ENCODE peak calls at places on chromosome X, in seven cellular contexts. N, Z, L, A, F, E and Y are unnamed samples.

GRCh38 chrX:45322382-45322781 is 121.7 kb upstream of the DIPK2B start:
- DNase-seq in E (peak; percentile 1), N (peak; percentile 61), L (no peak), Z (peak; percentile 48), A (peak; percentile 57), F (peak; percentile 25), Y (no peak)

GRCh38 chrX:100599456-100599855 is 14.7 kb downstream of the TNMD start:
- DNase-seq in L (no peak), N (no peak), F (no peak), E (no peak), A (no peak), Z (no peak), Y (no peak)

GRCh38 chrX:101462892-101463291 is 22.4 kb upstream of the ARMCX4 start:
- DNase-seq in N (peak; percentile 31), Z (no peak), F (no peak), L (no peak), A (no peak), E (no peak), Y (no peak)

GRCh38 chrX:110042521-110042920 is 39.6 kb downstream of the TMEM164 start:
- DNase-seq in A (no peak), N (peak; percentile 40), L (no peak), Z (no peak), E (no peak), F (no peak), Y (no peak)

GRCh38 chrX:40244980-40245379 is 147.2 kb upstream of the BCOR start:
- DNase-seq in F (no peak), Z (no peak), N (no peak), E (no peak), L (no peak), A (no peak), Y (no peak)

GRCh38 chrX:66728818-66729271 is 90.0 kb upstream of the EDA2R start:
- DNase-seq in E (peak; percentile 49), Z (peak; percentile 62), A (peak; percentile 41), L (peak; percentile 36), F (peak; percentile 35), N (peak; percentile 54), Y (peak; percentile 50)

GRCh38 chrX:40573763-40574162 is 7.0 kb upstream of the ATP6AP2 start:
- DNase-seq in F (no peak), L (peak; percentile 22), A (no peak), Z (no peak), E (no peak), N (peak; percentile 17), Y (peak; percentile 10)

GRCh38 chrX:140180585-140180984 is 215.3 kb upstream of the CXorf66 start:
- DNase-seq in L (no peak), N (peak; percentile 91), Z (no peak), F (no peak), E (no peak), A (peak; percentile 4), Y (no peak)

GRCh38 chrX:153727108-153727931 is 2.7 kb downstream of the ABCD1 start:
- DNase-seq in A (no peak), Z (peak; percentile 49), E (no peak), N (no peak), F (peak; percentile 80), L (no peak), Y (no peak)

GRCh38 chrX:119647552-119648420 is 41.6 kb upstream of the NKRF start:
- DNase-seq in F (no peak), Z (no peak), A (no peak), E (no peak), L (peak; percentile 48), N (no peak), Y (no peak)

GRCh38 chrX:100911731-100912130 is 17.0 kb downstream of the XKRX start:
- DNase-seq in Z (no peak), L (no peak), F (no peak), A (no peak), E (no peak), N (peak; percentile 77), Y (no peak)

GRCh38 chrX:56813318-56813837 is 84.3 kb downstream of the NBDY start:
- DNase-seq in F (no peak), Z (no peak), E (no peak), L (peak; percentile 54), A (peak; percentile 56), N (peak; percentile 95), Y (no peak)

GRCh38 chrX:10190367-10190766 is 33.6 kb downstream of the CLCN4 start:
- DNase-seq in E (peak; percentile 14), N (peak; percentile 48), L (no peak), A (peak; percentile 59), F (no peak), Z (no peak), Y (peak; percentile 22)

DNA sequence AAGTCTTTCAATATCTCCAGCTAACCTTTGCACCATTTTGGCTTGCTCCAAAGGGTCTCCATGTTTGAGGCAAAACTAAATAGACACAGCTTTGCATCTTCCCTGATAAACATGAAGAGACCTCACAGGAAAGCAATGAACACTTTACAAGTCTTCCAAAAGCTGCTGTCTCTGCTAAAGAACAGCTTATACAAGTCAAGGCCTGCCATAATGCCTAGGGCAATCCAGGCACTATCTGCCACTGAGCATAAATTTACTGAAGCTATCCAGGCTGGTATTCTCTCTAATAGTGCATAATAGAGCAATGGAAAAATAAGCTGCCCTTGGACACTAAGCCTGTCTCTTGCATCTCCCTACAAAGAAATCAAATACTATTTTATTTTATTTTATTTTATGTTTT is 60.1 kb upstream of the S100G start:
- DNase-seq in F (no peak), Z (no peak), N (peak; percentile 68), A (no peak), L (no peak), E (no peak), Y (no peak)
- TF ChIP-seq CTCF in F (no peak), Z (no peak), N (no peak), A (no peak), L (no peak), E (no peak), Y (no peak)

GRCh38 chrX:18707442-18708049 is at the start of gene PPEF1:
- DNase-seq in E (no peak), L (no peak), N (no peak), A (no peak), Z (no peak), F (no peak), Y (no peak)

GRCh38 chrX:18714910-18715309 is 7.5 kb downstream of the PPEF1 start:
- DNase-seq in Z (no peak), E (no peak), N (no peak), A (no peak), L (no peak), F (no peak), Y (no peak)

DNA sequence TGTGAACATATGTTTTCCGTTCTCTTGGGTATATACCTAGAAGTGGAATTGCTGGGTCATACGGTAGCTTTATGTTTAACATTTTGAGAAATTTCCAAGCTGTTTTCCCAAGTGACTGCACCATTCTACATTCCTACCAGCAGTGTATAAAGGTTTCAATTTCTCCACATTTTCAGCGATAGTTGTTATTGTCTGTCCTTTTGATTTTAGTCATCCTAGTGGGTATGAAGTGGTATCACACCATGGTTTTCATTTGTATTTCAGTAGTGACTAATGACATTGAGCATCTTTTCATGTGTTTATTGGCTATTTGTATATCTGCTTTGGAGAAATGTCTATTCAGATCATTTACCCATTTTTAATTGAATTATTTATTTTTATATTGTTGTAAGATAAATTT is 2.4 kb downstream of the PPEF1 start:
- DNase-seq in L (no peak), Z (no peak), N (no peak), E (no peak), F (no peak), A (no peak), Y (no peak)
- TF ChIP-seq CTCF in L (no peak), Z (no peak), N (no peak), E (no peak), F (no peak), A (no peak), Y (peak; percentile 34)

GRCh38 chrX:133991814-133992213 is 6.4 kb upstream of the GPC3 start:
- DNase-seq in A (no peak), E (no peak), F (no peak), L (no peak), Z (no peak), N (no peak), Y (no peak)

GRCh38 chrX:133988010-133988409 is 2.6 kb upstream of the GPC3 start:
- DNase-seq in Z (no peak), E (no peak), F (no peak), A (no peak), N (no peak), L (no peak), Y (no peak)

GRCh38 chrX:133989491-133989890 is 4.1 kb upstream of the GPC3 start:
- DNase-seq in N (no peak), Z (no peak), E (peak; percentile 12), L (no peak), F (no peak), A (no peak), Y (no peak)

GRCh38 chrX:133987188-133987587 is 1.8 kb upstream of the GPC3 start:
- DNase-seq in Z (no peak), A (no peak), F (no peak), L (no peak), N (no peak), E (no peak), Y (no peak)

GRCh38 chrX:133989993-133990392 is 4.6 kb upstream of the GPC3 start:
- DNase-seq in F (no peak), Z (no peak), L (no peak), A (no peak), N (no peak), E (no peak), Y (no peak)
- TF ChIP-seq CTCF in F (no peak), Z (no peak), L (no peak), A (no peak), N (no peak), E (no peak), Y (no peak)

GRCh38 chrX:13898084-13898483 is 81.2 kb upstream of the GPM6B start:
- DNase-seq in F (peak; percentile 34), Z (no peak), E (peak; percentile 2), A (no peak), N (no peak), L (no peak), Y (no peak)
- TF ChIP-seq CTCF in F (peak; percentile 13), Z (no peak), E (no peak), A (peak; percentile 16), N (peak; percentile 1), L (no peak), Y (peak; percentile 35)

GRCh38 chrX:137052641-137053235 is 18.9 kb upstream of the GPR101 start:
- DNase-seq in Z (no peak), A (no peak), E (peak; percentile 18), L (peak; percentile 12), F (no peak), N (no peak), Y (no peak)

DNA sequence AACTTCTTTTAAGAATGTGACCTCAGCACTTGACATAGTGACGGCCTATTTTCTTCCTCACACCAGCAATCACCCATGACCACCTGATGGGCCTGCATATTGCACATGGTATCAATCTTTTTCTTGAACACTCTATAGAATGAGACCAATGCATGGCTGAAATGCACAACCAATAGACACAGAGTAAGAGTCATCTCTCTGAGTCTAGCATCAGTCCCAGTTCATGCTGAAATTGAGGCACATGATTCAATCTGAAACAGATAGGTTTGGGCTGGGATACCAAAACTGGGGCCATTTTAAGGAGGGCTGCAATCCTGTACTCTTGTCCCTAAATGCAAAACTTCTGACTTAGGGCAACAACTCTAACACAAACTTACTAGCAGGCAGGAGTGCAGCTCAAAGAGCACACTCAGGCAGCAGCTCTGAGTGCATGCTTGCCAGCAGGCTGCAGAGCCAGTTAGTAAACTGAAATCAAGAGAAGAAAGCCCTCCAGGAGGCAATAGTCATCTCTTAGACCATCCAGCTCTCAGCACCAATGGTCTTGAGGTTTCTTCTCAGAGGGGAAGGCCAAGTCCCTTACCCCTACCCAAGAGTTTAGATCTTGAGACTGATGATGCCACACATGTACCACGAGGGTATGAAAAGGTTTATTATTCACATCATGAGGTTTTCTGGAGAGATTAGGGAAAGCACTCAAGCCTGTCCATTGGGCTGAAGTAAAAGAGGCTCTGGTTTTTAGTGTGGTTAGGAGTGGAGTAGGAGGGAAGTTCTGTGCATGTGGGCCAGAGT is 24.7 kb upstream of the GPR101 start:
- DNase-seq in E (no peak), Z (no peak), F (no peak), L (no peak), N (no peak), A (no peak), Y (no peak)
- TF ChIP-seq CTCF in E (no peak), Z (no peak), F (no peak), L (no peak), N (no peak), A (no peak), Y (no peak)